ENCODE peak calls at places on chromosome 2, in six cellular contexts. O is GM13977, K is suprapubic skin, L is D721Med, J is astrocyte of the spinal cord, E is AG04450. G is an unnamed sample.

GRCh38 chr2:62227386-62228075 is 31.6 kb downstream of the B3GNT2 start:
- DNase-seq in O (no peak), K (no peak), L (no peak), J (no peak), E (no peak), G (no peak)

GRCh38 chr2:64651590-64651989 is 2.1 kb downstream of the SERTAD2 start:
- DNase-seq in O (no peak), K (no peak), L (no peak), J (no peak), E (no peak), G (no peak)

GRCh38 chr2:60339286-60339685 is 214.2 kb downstream of the BCL11A start:
- DNase-seq in O (no peak), K (no peak), L (no peak), J (no peak), E (no peak), G (no peak)

GRCh38 chr2:180115675-180116074 is 108.6 kb upstream of the CWC22 start:
- DNase-seq in O (no peak), K (no peak), L (no peak), J (peak), E (no peak), G (no peak)

GRCh38 chr2:46816151-46816845 is 99.3 kb downstream of the MCFD2 start:
- DNase-seq in O (no peak), K (no peak), L (no peak), J (no peak), E (no peak), G (no peak)

GRCh38 chr2:227374158-227374557 is 4.9 kb downstream of the TM4SF20 start:
- DNase-seq in O (no peak), K (no peak), L (no peak), J (peak), E (no peak), G (no peak)

GRCh38 chr2:102801098-102801718 is 39.4 kb downstream of the TMEM182 start:
- DNase-seq in O (no peak), K (no peak), L (no peak), J (peak), E (no peak), G (no peak)

GRCh38 chr2:134402385-134402784 is 148.5 kb downstream of the MGAT5 start:
- DNase-seq in O (no peak), K (no peak), L (no peak), J (peak), E (no peak), G (no peak)

GRCh38 chr2:18149660-18150246 is 271.3 kb downstream of the KCNS3 start:
- DNase-seq in O (peak), K (no peak), L (no peak), J (peak), E (peak), G (no peak)

GRCh38 chr2:25885933-25886332 is 7.6 kb upstream of the ASXL2 start:
- DNase-seq in O (no peak), K (no peak), L (no peak), J (peak), E (peak), G (no peak)

GRCh38 chr2:40361478-40361877 is 90.4 kb downstream of the SLC8A1 start:
- DNase-seq in O (no peak), K (no peak), L (no peak), J (no peak), E (no peak), G (no peak)

GRCh38 chr2:40363631-40364030 is 88.3 kb downstream of the SLC8A1 start:
- DNase-seq in O (no peak), K (no peak), L (no peak), J (peak), E (no peak), G (no peak)

GRCh38 chr2:40358783-40359182 is 93.1 kb downstream of the SLC8A1 start:
- DNase-seq in O (no peak), K (no peak), L (no peak), J (no peak), E (no peak), G (no peak)

GRCh38 chr2:40357667-40358066 is 94.2 kb downstream of the SLC8A1 start:
- DNase-seq in O (no peak), K (no peak), L (no peak), J (no peak), E (no peak), G (no peak)

GRCh38 chr2:40360652-40361051 is 91.2 kb downstream of the SLC8A1 start:
- DNase-seq in O (no peak), K (no peak), L (no peak), J (no peak), E (no peak), G (no peak)
- TF ChIP-seq CTCF in O (no peak), K (no peak), L (no peak), J (no peak), E (peak), G (no peak)

GRCh38 chr2:45494275-45494977 is 116.6 kb downstream of the SRBD1 start:
- DNase-seq in O (peak), K (no peak), L (no peak), J (peak), E (peak), G (no peak)

GRCh38 chr2:45496869-45497268 is 114.2 kb downstream of the SRBD1 start:
- DNase-seq in O (no peak), K (no peak), L (no peak), J (no peak), E (no peak), G (no peak)

GRCh38 chr2:45497355-45497754 is 113.7 kb downstream of the SRBD1 start:
- DNase-seq in O (peak), K (no peak), L (no peak), J (peak), E (no peak), G (no peak)

GRCh38 chr2:45498661-45499550 is 112.2 kb downstream of the SRBD1 start:
- DNase-seq in O (no peak), K (no peak), L (no peak), J (no peak), E (no peak), G (no peak)

GRCh38 chr2:45494978-45495293 is 116.1 kb downstream of the SRBD1 start:
- DNase-seq in O (no peak), K (no peak), L (no peak), J (no peak), E (no peak), G (no peak)
- TF ChIP-seq CTCF in O (no peak), K (no peak), L (no peak), J (no peak), E (no peak), G (peak)

GRCh38 chr2:159131882-159132281 is 154.6 kb downstream of the WDSUB1 start:
- DNase-seq in O (no peak), K (no peak), L (no peak), J (peak), E (peak), G (no peak)
- TF ChIP-seq CTCF in O (no peak), K (no peak), L (no peak), J (no peak), E (no peak), G (no peak)

GRCh38 chr2:235051436-235052260 is 99.8 kb downstream of the SH3BP4 start:
- DNase-seq in O (no peak), K (no peak), L (no peak), J (peak), E (no peak), G (no peak)
- TF ChIP-seq CTCF in O (no peak), K (no peak), L (no peak), J (no peak), E (no peak), G (no peak)

GRCh38 chr2:168120310-168120709 is 127.1 kb downstream of the STK39 start:
- DNase-seq in O (no peak), K (no peak), L (no peak), J (no peak), E (no peak), G (no peak)
- TF ChIP-seq CTCF in O (no peak), K (no peak), L (no peak), J (peak), E (peak), G (no peak)

GRCh38 chr2:70890469-70891065 is 45.1 kb upstream of the ATP6V1B1 start:
- DNase-seq in O (no peak), K (no peak), L (no peak), J (no peak), E (no peak), G (no peak)
- TF ChIP-seq CTCF in O (no peak), K (no peak), L (no peak), J (peak), E (no peak), G (no peak)

GRCh38 chr2:160432633-160433032 is 61.0 kb downstream of the RBMS1 start:
- DNase-seq in O (no peak), K (no peak), L (no peak), J (peak), E (no peak), G (no peak)
- TF ChIP-seq CTCF in O (no peak), K (no peak), L (no peak), J (no peak), E (no peak), G (no peak)

DNA sequence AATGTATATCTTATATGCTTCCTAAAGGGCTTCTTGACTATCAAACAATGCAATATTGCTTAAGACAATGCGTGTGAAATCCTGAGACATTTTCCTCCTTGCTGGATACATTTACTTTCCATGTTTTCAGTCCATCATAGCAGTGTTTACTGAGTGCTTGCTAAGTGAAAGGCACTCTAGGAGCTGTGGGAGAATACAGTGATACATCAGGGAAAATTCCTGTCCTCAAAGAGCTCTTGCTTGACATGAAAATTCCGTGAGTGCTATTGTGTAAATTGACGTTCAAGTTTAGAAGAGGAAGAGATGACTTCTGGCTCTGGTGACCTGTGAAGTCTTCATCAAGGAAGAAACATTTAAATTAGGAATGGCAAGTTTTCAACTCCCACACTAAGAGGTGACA is 449.4 kb upstream of the SOX11 start:
- DNase-seq in O (no peak), K (no peak), L (no peak), J (no peak), E (no peak), G (no peak)
- TF ChIP-seq CTCF in O (no peak), K (no peak), L (no peak), J (no peak), E (no peak), G (no peak)

GRCh38 chr2:197383825-197384224 is 51.0 kb downstream of the SF3B1 start:
- DNase-seq in O (no peak), K (no peak), L (no peak), J (no peak), E (no peak), G (no peak)
- TF ChIP-seq CTCF in O (no peak), K (no peak), L (no peak), J (no peak), E (no peak), G (no peak)

GRCh38 chr2:120108749-120109148 is 95.9 kb downstream of the EPB41L5 start:
- DNase-seq in O (no peak), K (no peak), L (no peak), J (peak), E (no peak), G (no peak)

GRCh38 chr2:120109186-120110061 is 96.5 kb downstream of the EPB41L5 start:
- DNase-seq in O (peak), K (no peak), L (no peak), J (peak), E (no peak), G (no peak)

GRCh38 chr2:120110507-120110906 is 97.6 kb downstream of the EPB41L5 start:
- DNase-seq in O (no peak), K (no peak), L (no peak), J (no peak), E (no peak), G (no peak)

GRCh38 chr2:120111193-120111592 is 98.3 kb downstream of the EPB41L5 start:
- DNase-seq in O (no peak), K (no peak), L (no peak), J (no peak), E (no peak), G (no peak)

GRCh38 chr2:120110062-120110362 is 97.1 kb downstream of the EPB41L5 start:
- DNase-seq in O (no peak), K (no peak), L (no peak), J (no peak), E (no peak), G (no peak)
- TF ChIP-seq CTCF in O (no peak), K (no peak), L (no peak), J (no peak), E (no peak), G (peak)